ENCODE peak calls at places on chromosomes 2 and 18, in nine cellular contexts. One of them, this sample, is unnamed.
A peak's percentile ranks its signal among the peaks of the same experiment; 100 is the strongest.

GRCh38 chr2:39266139-39266805 is 22.5 kb upstream of the CDKL4 start:
- DNase-seq in lower lobe of right lung: no peak
- DNase-seq in heart right ventricle: no peak
- DNase-seq in ascending aorta: no peak
- DNase-seq in GM23248: peak; percentile 8
- DNase-seq in transverse colon: no peak
- DNase-seq in A549: no peak
- DNase-seq in osteoblast: peak; percentile 44
- DNase-seq in uterus: no peak
- DNase-seq in this sample: no peak

GRCh38 chr2:205665791-205666190 is 16.5 kb upstream of the NRP2 start:
- DNase-seq in lower lobe of right lung: no peak
- DNase-seq in heart right ventricle: no peak
- DNase-seq in ascending aorta: no peak
- DNase-seq in GM23248: no peak
- DNase-seq in transverse colon: no peak
- DNase-seq in A549: no peak
- DNase-seq in osteoblast: no peak
- DNase-seq in uterus: no peak
- DNase-seq in this sample: no peak

GRCh38 chr2:232367591-232368233 is 10.8 kb upstream of the ALPP start:
- DNase-seq in lower lobe of right lung: no peak
- DNase-seq in heart right ventricle: no peak
- DNase-seq in ascending aorta: no peak
- DNase-seq in GM23248: no peak
- DNase-seq in transverse colon: no peak
- DNase-seq in A549: peak; percentile 26
- DNase-seq in osteoblast: peak; percentile 79
- DNase-seq in uterus: no peak
- DNase-seq in this sample: peak; percentile 63

GRCh38 chr2:240913810-240914644 is 7.9 kb downstream of the CROCC2 start:
- DNase-seq in lower lobe of right lung: peak; percentile 72
- DNase-seq in heart right ventricle: peak; percentile 71
- DNase-seq in ascending aorta: peak; percentile 81
- DNase-seq in GM23248: peak; percentile 72
- DNase-seq in transverse colon: peak; percentile 54
- DNase-seq in A549: peak; percentile 66
- DNase-seq in osteoblast: peak; percentile 97
- DNase-seq in uterus: peak; percentile 75
- DNase-seq in this sample: peak; percentile 81

GRCh38 chr2:74512744-74513604 is 1.3 kb upstream of the TLX2 start:
- DNase-seq in lower lobe of right lung: no peak
- DNase-seq in heart right ventricle: no peak
- DNase-seq in ascending aorta: no peak
- DNase-seq in GM23248: no peak
- DNase-seq in transverse colon: no peak
- DNase-seq in A549: no peak
- DNase-seq in osteoblast: peak; percentile 76
- DNase-seq in uterus: no peak
- DNase-seq in this sample: no peak

GRCh38 chr18:9969247-9969646 is 55.4 kb downstream of the VAPA start:
- DNase-seq in lower lobe of right lung: no peak
- DNase-seq in heart right ventricle: no peak
- DNase-seq in ascending aorta: no peak
- DNase-seq in GM23248: no peak
- DNase-seq in transverse colon: no peak
- DNase-seq in A549: no peak
- DNase-seq in osteoblast: peak; percentile 36
- DNase-seq in uterus: no peak
- DNase-seq in this sample: no peak

GRCh38 chr2:168192839-168193616 is 54.4 kb downstream of the STK39 start:
- DNase-seq in lower lobe of right lung: no peak
- DNase-seq in heart right ventricle: no peak
- DNase-seq in ascending aorta: no peak
- DNase-seq in GM23248: no peak
- DNase-seq in transverse colon: no peak
- DNase-seq in A549: no peak
- DNase-seq in osteoblast: no peak
- DNase-seq in uterus: no peak
- DNase-seq in this sample: no peak

GRCh38 chr2:233453111-233453915 is 99.0 kb downstream of the DGKD start:
- DNase-seq in lower lobe of right lung: peak; percentile 24
- DNase-seq in heart right ventricle: no peak
- DNase-seq in ascending aorta: no peak
- DNase-seq in GM23248: no peak
- DNase-seq in transverse colon: no peak
- DNase-seq in A549: no peak
- DNase-seq in osteoblast: peak; percentile 37
- DNase-seq in uterus: no peak
- DNase-seq in this sample: peak; percentile 37

GRCh38 chr2:127654084-127654837 is 8.3 kb downstream of the GPR17 start:
- DNase-seq in lower lobe of right lung: peak; percentile 38
- DNase-seq in heart right ventricle: no peak
- DNase-seq in ascending aorta: no peak
- DNase-seq in GM23248: no peak
- DNase-seq in transverse colon: no peak
- DNase-seq in A549: no peak
- DNase-seq in osteoblast: no peak
- DNase-seq in uterus: no peak
- DNase-seq in this sample: no peak

GRCh38 chr2:17578466-17578928 is 38.0 kb downstream of the VSNL1 start:
- DNase-seq in lower lobe of right lung: no peak
- DNase-seq in heart right ventricle: no peak
- DNase-seq in ascending aorta: no peak
- DNase-seq in GM23248: no peak
- DNase-seq in transverse colon: no peak
- DNase-seq in A549: no peak
- DNase-seq in osteoblast: no peak
- DNase-seq in uterus: no peak
- DNase-seq in this sample: no peak

GRCh38 chr2:216560695-216561370 is 62.2 kb downstream of the RPL37A start:
- DNase-seq in lower lobe of right lung: no peak
- DNase-seq in heart right ventricle: no peak
- DNase-seq in ascending aorta: peak; percentile 87
- DNase-seq in GM23248: peak; percentile 90
- DNase-seq in transverse colon: no peak
- DNase-seq in A549: no peak
- DNase-seq in osteoblast: peak; percentile 92
- DNase-seq in uterus: peak; percentile 72
- DNase-seq in this sample: no peak

GRCh38 chr2:220999351-220999750 is 572.8 kb downstream of the EPHA4 start:
- DNase-seq in lower lobe of right lung: no peak
- DNase-seq in heart right ventricle: no peak
- DNase-seq in ascending aorta: no peak
- DNase-seq in GM23248: peak; percentile 63
- DNase-seq in transverse colon: no peak
- DNase-seq in A549: no peak
- DNase-seq in osteoblast: no peak
- DNase-seq in uterus: no peak
- DNase-seq in this sample: no peak

GRCh38 chr18:35063875-35064274 is 22.7 kb downstream of the MAPRE2 start:
- DNase-seq in lower lobe of right lung: no peak
- DNase-seq in heart right ventricle: no peak
- DNase-seq in ascending aorta: no peak
- DNase-seq in GM23248: no peak
- DNase-seq in transverse colon: no peak
- DNase-seq in A549: no peak
- DNase-seq in osteoblast: no peak
- DNase-seq in uterus: no peak
- DNase-seq in this sample: no peak

GRCh38 chr2:19706332-19706731 is 195.5 kb downstream of the TTC32 start:
- DNase-seq in lower lobe of right lung: no peak
- DNase-seq in heart right ventricle: no peak
- DNase-seq in ascending aorta: no peak
- DNase-seq in GM23248: peak; percentile 21
- DNase-seq in transverse colon: no peak
- DNase-seq in A549: no peak
- DNase-seq in osteoblast: no peak
- DNase-seq in uterus: no peak
- DNase-seq in this sample: no peak

GRCh38 chr2:171272039-171272438 is 111.3 kb upstream of the TLK1 start:
- DNase-seq in lower lobe of right lung: peak; percentile 50
- DNase-seq in heart right ventricle: peak; percentile 20
- DNase-seq in ascending aorta: peak; percentile 69
- DNase-seq in GM23248: peak; percentile 92
- DNase-seq in transverse colon: no peak
- DNase-seq in A549: peak; percentile 84
- DNase-seq in osteoblast: peak; percentile 83
- DNase-seq in uterus: no peak
- DNase-seq in this sample: no peak

GRCh38 chr2:8489751-8490150 is 192.1 kb upstream of the ID2 start:
- DNase-seq in lower lobe of right lung: no peak
- DNase-seq in heart right ventricle: no peak
- DNase-seq in ascending aorta: no peak
- DNase-seq in GM23248: no peak
- DNase-seq in transverse colon: no peak
- DNase-seq in A549: no peak
- DNase-seq in osteoblast: peak; percentile 61
- DNase-seq in uterus: no peak
- DNase-seq in this sample: no peak

GRCh38 chr2:16012626-16013501 is 72.5 kb downstream of the MYCN start:
- DNase-seq in lower lobe of right lung: peak; percentile 66
- DNase-seq in heart right ventricle: no peak
- DNase-seq in ascending aorta: no peak
- DNase-seq in GM23248: no peak
- DNase-seq in transverse colon: peak; percentile 69
- DNase-seq in A549: no peak
- DNase-seq in osteoblast: no peak
- DNase-seq in uterus: no peak
- DNase-seq in this sample: peak; percentile 77

GRCh38 chr18:25345432-25345831 is 6.5 kb downstream of the ZNF521 start:
- DNase-seq in lower lobe of right lung: no peak
- DNase-seq in heart right ventricle: no peak
- DNase-seq in ascending aorta: no peak
- DNase-seq in GM23248: peak; percentile 38
- DNase-seq in transverse colon: no peak
- DNase-seq in A549: no peak
- DNase-seq in osteoblast: no peak
- DNase-seq in uterus: no peak
- DNase-seq in this sample: no peak

GRCh38 chr2:193199322-193199721 is 1004.6 kb upstream of the TMEFF2 start:
- DNase-seq in lower lobe of right lung: no peak
- DNase-seq in heart right ventricle: no peak
- DNase-seq in ascending aorta: no peak
- DNase-seq in GM23248: no peak
- DNase-seq in transverse colon: no peak
- DNase-seq in A549: no peak
- DNase-seq in osteoblast: no peak
- DNase-seq in uterus: no peak
- DNase-seq in this sample: no peak

GRCh38 chr18:26510337-26510736 is 38.0 kb downstream of the KCTD1 start:
- DNase-seq in lower lobe of right lung: no peak
- DNase-seq in heart right ventricle: no peak
- DNase-seq in ascending aorta: no peak
- DNase-seq in GM23248: no peak
- DNase-seq in transverse colon: no peak
- DNase-seq in A549: no peak
- DNase-seq in osteoblast: no peak
- DNase-seq in uterus: no peak
- DNase-seq in this sample: no peak

GRCh38 chr2:62741127-62741526 is 35.6 kb downstream of the EHBP1 start:
- DNase-seq in lower lobe of right lung: no peak
- DNase-seq in heart right ventricle: no peak
- DNase-seq in ascending aorta: no peak
- DNase-seq in GM23248: no peak
- DNase-seq in transverse colon: no peak
- DNase-seq in A549: no peak
- DNase-seq in osteoblast: no peak
- DNase-seq in uterus: no peak
- DNase-seq in this sample: no peak
- H3K4me1 ChIP-seq in lower lobe of right lung: no peaks in the 10 kb centered on the region
- H3K4me1 ChIP-seq in heart right ventricle: no peaks in the 10 kb centered on the region
- H3K4me1 ChIP-seq in ascending aorta: no peaks in the 10 kb centered on the region
- H3K4me1 ChIP-seq in GM23248: peaks cover 57% of the 10 kb centered on the region
- H3K4me1 ChIP-seq in transverse colon: peaks cover 6% of the 10 kb centered on the region
- H3K4me1 ChIP-seq in A549: peaks cover 93% of the 10 kb centered on the region
- H3K4me1 ChIP-seq in osteoblast: peaks cover 21% of the 10 kb centered on the region
- H3K4me1 ChIP-seq in uterus: no peaks in the 10 kb centered on the region
- H3K4me1 ChIP-seq in this sample: no peaks in the 10 kb centered on the region

GRCh38 chr2:235597081-235597615 is 103.3 kb downstream of the AGAP1 start:
- DNase-seq in lower lobe of right lung: no peak
- DNase-seq in heart right ventricle: no peak
- DNase-seq in ascending aorta: no peak
- DNase-seq in GM23248: no peak
- DNase-seq in transverse colon: no peak
- DNase-seq in A549: no peak
- DNase-seq in osteoblast: no peak
- DNase-seq in uterus: no peak
- DNase-seq in this sample: no peak
- H3K4me1 ChIP-seq in lower lobe of right lung: peaks cover 11% of the 10 kb centered on the region
- H3K4me1 ChIP-seq in heart right ventricle: no peaks in the 10 kb centered on the region
- H3K4me1 ChIP-seq in ascending aorta: no peaks in the 10 kb centered on the region
- H3K4me1 ChIP-seq in GM23248: no peaks in the 10 kb centered on the region
- H3K4me1 ChIP-seq in transverse colon: peaks cover 9% of the 10 kb centered on the region
- H3K4me1 ChIP-seq in A549: peaks cover 15% of the 10 kb centered on the region
- H3K4me1 ChIP-seq in osteoblast: peaks cover 4% of the 10 kb centered on the region
- H3K4me1 ChIP-seq in uterus: peaks cover 4% of the 10 kb centered on the region
- H3K4me1 ChIP-seq in this sample: peaks cover 4% of the 10 kb centered on the region

DNA sequence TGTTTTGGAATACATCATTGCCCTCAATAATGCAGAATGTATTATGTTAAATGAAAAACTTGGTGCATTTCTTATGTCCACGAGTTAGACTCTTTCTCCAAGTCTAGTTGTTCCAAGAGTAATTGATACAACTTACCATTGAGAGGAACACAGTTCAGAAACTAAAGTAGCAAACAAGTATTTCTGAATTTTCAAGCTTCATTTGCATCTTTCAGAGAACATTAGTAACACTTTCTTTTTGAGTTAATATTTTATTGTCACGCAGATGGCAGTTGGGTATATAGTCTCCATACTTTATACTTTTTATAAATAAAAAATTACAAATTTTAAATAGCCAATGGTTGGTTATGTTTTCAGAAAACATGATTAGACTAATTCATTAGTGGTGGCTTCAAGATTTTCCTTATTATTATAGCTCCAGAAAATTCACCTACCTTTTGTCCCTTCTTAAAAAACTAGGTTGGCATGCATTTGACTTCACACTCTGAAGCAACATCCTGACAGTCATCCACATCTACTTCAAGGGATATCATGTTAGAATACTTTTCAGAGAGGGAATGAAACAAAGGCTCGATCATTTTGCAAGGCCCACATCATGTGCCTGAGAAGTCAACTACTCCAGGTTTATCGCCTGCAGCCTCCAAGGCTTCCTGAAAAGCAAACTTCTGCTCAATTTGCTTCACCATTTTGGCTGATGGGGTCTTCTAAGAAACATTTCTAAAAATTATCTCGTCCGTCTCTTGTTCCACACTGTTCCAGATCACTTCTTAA is 29.9 kb downstream of the LYPD6B start:
- DNase-seq in lower lobe of right lung: no peak
- DNase-seq in heart right ventricle: no peak
- DNase-seq in ascending aorta: no peak
- DNase-seq in GM23248: peak; percentile 35
- DNase-seq in transverse colon: no peak
- DNase-seq in A549: no peak
- DNase-seq in osteoblast: no peak
- DNase-seq in uterus: no peak
- DNase-seq in this sample: no peak
- H3K4me1 ChIP-seq in lower lobe of right lung: peaks cover 10% of the 10 kb centered on the region
- H3K4me1 ChIP-seq in heart right ventricle: peaks cover 7% of the 10 kb centered on the region
- H3K4me1 ChIP-seq in ascending aorta: peaks cover 3% of the 10 kb centered on the region
- H3K4me1 ChIP-seq in GM23248: peaks cover 41% of the 10 kb centered on the region
- H3K4me1 ChIP-seq in transverse colon: peaks cover 11% of the 10 kb centered on the region
- H3K4me1 ChIP-seq in A549: no peaks in the 10 kb centered on the region
- H3K4me1 ChIP-seq in osteoblast: peaks cover 27% of the 10 kb centered on the region
- H3K4me1 ChIP-seq in uterus: no peaks in the 10 kb centered on the region
- H3K4me1 ChIP-seq in this sample: peaks cover 2% of the 10 kb centered on the region

GRCh38 chr2:174338626-174339570 is 4.1 kb downstream of the SP9 start:
- DNase-seq in lower lobe of right lung: no peak
- DNase-seq in heart right ventricle: no peak
- DNase-seq in ascending aorta: no peak
- DNase-seq in GM23248: no peak
- DNase-seq in transverse colon: no peak
- DNase-seq in A549: peak; percentile 71
- DNase-seq in osteoblast: peak; percentile 75
- DNase-seq in uterus: no peak
- DNase-seq in this sample: no peak
- H3K4me1 ChIP-seq in lower lobe of right lung: peaks cover 71% of the 10 kb centered on the region
- H3K4me1 ChIP-seq in heart right ventricle: peaks cover 46% of the 10 kb centered on the region
- H3K4me1 ChIP-seq in ascending aorta: peaks cover 38% of the 10 kb centered on the region
- H3K4me1 ChIP-seq in GM23248: no peaks in the 10 kb centered on the region
- H3K4me1 ChIP-seq in transverse colon: peaks cover 67% of the 10 kb centered on the region
- H3K4me1 ChIP-seq in A549: peaks cover 22% of the 10 kb centered on the region
- H3K4me1 ChIP-seq in osteoblast: peaks cover 12% of the 10 kb centered on the region
- H3K4me1 ChIP-seq in uterus: peaks cover 22% of the 10 kb centered on the region
- H3K4me1 ChIP-seq in this sample: peaks cover 38% of the 10 kb centered on the region